ENCODE peak calls at places on chromosomes 12 and 14, in five cellular contexts. C, T, H, F and Z are unnamed samples.

GRCh38 chr12:45575417-45575816 is 154.1 kb upstream of the ARID2 start:
- DNase-seq in C (no peak), T (no peak), H (no peak), F (no peak), Z (no peak)

GRCh38 chr12:91883811-91884210 is 261.8 kb downstream of the BTG1 start:
- DNase-seq in C (no peak), T (no peak), H (no peak), F (no peak), Z (no peak)

GRCh38 chr12:10701226-10701681 is 21.9 kb downstream of the YBX3 start:
- DNase-seq in C (no peak), T (no peak), H (no peak), F (no peak), Z (no peak)

GRCh38 chr12:108646597-108647190 is 13.0 kb upstream of the SELPLG start:
- DNase-seq in C (no peak), T (no peak), H (no peak), F (no peak), Z (no peak)

GRCh38 chr14:105207460-105207901 is 26.4 kb upstream of the NUDT14 start:
- DNase-seq in C (no peak), T (no peak), H (no peak), F (no peak), Z (peak)

GRCh38 chr14:76761849-76762616 is 765 bp downstream of the VASH1 start:
- DNase-seq in C (no peak), T (no peak), H (no peak), F (no peak), Z (no peak)

GRCh38 chr14:74712499-74713394 is at the start of the genes AREL1 and FCF1:
- DNase-seq in C (peak), T (peak), H (peak), F (peak), Z (peak)

GRCh38 chr12:14211829-14212455 is 153.5 kb upstream of the ATF7IP start:
- DNase-seq in C (no peak), T (no peak), H (no peak), F (no peak), Z (no peak)

GRCh38 chr12:122641976-122642375 is 61.2 kb downstream of the HCAR2 start:
- DNase-seq in C (no peak), T (peak), H (no peak), F (peak), Z (no peak)

GRCh38 chr14:71488703-71489141 is 443.5 kb upstream of the RGS6 start:
- DNase-seq in C (no peak), T (no peak), H (no peak), F (no peak), Z (no peak)

GRCh38 chr14:89902876-89903275 is 51.7 kb downstream of the EFCAB11 start:
- DNase-seq in C (no peak), T (no peak), H (no peak), F (no peak), Z (no peak)

GRCh38 chr12:108616941-108617858 is 16.5 kb downstream of the SELPLG start:
- DNase-seq in C (no peak), T (no peak), H (no peak), F (no peak), Z (no peak)

GRCh38 chr14:21278632-21279031 is 1.3 kb upstream of the RPGRIP1 start:
- DNase-seq in C (no peak), T (no peak), H (no peak), F (no peak), Z (no peak)

GRCh38 chr14:61463664-61464063 is 142.3 kb downstream of the PRKCH start:
- DNase-seq in C (no peak), T (no peak), H (no peak), F (no peak), Z (no peak)

GRCh38 chr14:99774204-99774497 is 19.1 kb upstream of the EML1 start:
- DNase-seq in C (no peak), T (no peak), H (no peak), F (no peak), Z (no peak)

GRCh38 chr12:124276337-124276736 is 18.6 kb upstream of the RFLNA start:
- DNase-seq in C (no peak), T (no peak), H (no peak), F (no peak), Z (no peak)

GRCh38 chr12:119988788-119989618 is at the start of gene BICDL1:
- DNase-seq in C (peak), T (no peak), H (no peak), F (no peak), Z (peak)

GRCh38 chr12:106954462-106955376 is 988 bp upstream of the TMEM263 start:
- DNase-seq in C (no peak), T (no peak), H (no peak), F (no peak), Z (peak)

GRCh38 chr12:89166525-89166934 is 185.8 kb downstream of the DUSP6 start:
- DNase-seq in C (no peak), T (peak), H (no peak), F (peak), Z (peak)

GRCh38 chr12:123065666-123066457 is 85.0 kb downstream of the PITPNM2 start:
- DNase-seq in C (no peak), T (no peak), H (no peak), F (no peak), Z (no peak)

GRCh38 chr12:122366685-122367475 is 55.6 kb downstream of the CLIP1 start:
- DNase-seq in C (peak), T (peak), H (no peak), F (peak), Z (no peak)

GRCh38 chr12:85057370-85057963 is 21.3 kb downstream of the LRRIQ1 start:
- DNase-seq in C (peak), T (peak), H (no peak), F (no peak), Z (peak)

GRCh38 chr14:103576371-103577024 is 13.7 kb downstream of the COA8 start:
- DNase-seq in C (peak), T (peak), H (peak), F (peak), Z (no peak)

GRCh38 chr12:1776139-1776975 is 44.0 kb upstream of the LRTM2 start:
- DNase-seq in C (no peak), T (peak), H (no peak), F (peak), Z (no peak)

GRCh38 chr12:269216-269615 is 6.6 kb upstream of the SLC6A13 start:
- DNase-seq in C (no peak), T (no peak), H (no peak), F (peak), Z (no peak)

GRCh38 chr12:118377891-118378470 is 1.6 kb downstream of the SUDS3 start:
- DNase-seq in C (peak), T (peak), H (peak), F (no peak), Z (peak)

GRCh38 chr12:29350080-29350479 is 30.9 kb downstream of the ERGIC2 start:
- DNase-seq in C (no peak), T (peak), H (no peak), F (peak), Z (no peak)

GRCh38 chr14:55733609-55734008 is 153.6 kb downstream of the KTN1 start:
- DNase-seq in C (no peak), T (no peak), H (no peak), F (no peak), Z (no peak)

GRCh38 chr14:50012644-50013043 is 103.7 kb downstream of the VCPKMT start:
- DNase-seq in C (no peak), T (no peak), H (no peak), F (no peak), Z (no peak)

GRCh38 chr12:32535260-32535999 is 136.1 kb downstream of the FGD4 start:
- DNase-seq in C (no peak), T (no peak), H (peak), F (no peak), Z (no peak)

GRCh38 chr14:104724981-104725771 is 1.1 kb downstream of the ADSS1 start:
- DNase-seq in C (no peak), T (no peak), H (no peak), F (no peak), Z (peak)

GRCh38 chr14:55458800-55459577 is 18.6 kb upstream of the TBPL2 start:
- DNase-seq in C (no peak), T (no peak), H (no peak), F (no peak), Z (peak)

GRCh38 chr14:38316922-38317321 is 61.0 kb upstream of the CLEC14A start:
- DNase-seq in C (no peak), T (no peak), H (no peak), F (no peak), Z (no peak)